ENCODE peak calls at places on chromosomes 13 and 19, in eight cellular contexts. One of them, this sample, is unnamed.

GRCh38 chr13:43364210-43365041 is 341.0 kb downstream of the DNAJC15 start:
- DNase-seq in tibial nerve: no peak
- DNase-seq in stomach: no peak
- DNase-seq in ovary: no peak
- DNase-seq in left ventricle myocardium inferior: no peak
- DNase-seq in upper lobe of right lung: no peak
- DNase-seq in substantia nigra: no peak
- DNase-seq in GM23248: peak; percentile 81
- DNase-seq in this sample: no peak

GRCh38 chr19:49057636-49058234 is at the start of gene CGB7:
- DNase-seq in tibial nerve: peak; percentile 54
- DNase-seq in stomach: peak; percentile 81
- DNase-seq in ovary: peak; percentile 76
- DNase-seq in left ventricle myocardium inferior: peak; percentile 78
- DNase-seq in upper lobe of right lung: peak; percentile 87
- DNase-seq in substantia nigra: no peak
- DNase-seq in GM23248: peak; percentile 85
- DNase-seq in this sample: no peak

GRCh38 chr13:79534596-79534995 is 53.6 kb downstream of the NDFIP2 start:
- DNase-seq in tibial nerve: no peak
- DNase-seq in stomach: no peak
- DNase-seq in ovary: no peak
- DNase-seq in left ventricle myocardium inferior: no peak
- DNase-seq in upper lobe of right lung: no peak
- DNase-seq in substantia nigra: no peak
- DNase-seq in GM23248: peak; percentile 29
- DNase-seq in this sample: no peak

GRCh38 chr13:58254961-58255360 is 623.4 kb downstream of the PCDH17 start:
- DNase-seq in tibial nerve: no peak
- DNase-seq in stomach: no peak
- DNase-seq in ovary: no peak
- DNase-seq in left ventricle myocardium inferior: no peak
- DNase-seq in upper lobe of right lung: no peak
- DNase-seq in substantia nigra: no peak
- DNase-seq in GM23248: no peak
- DNase-seq in this sample: no peak

GRCh38 chr13:33953781-33954180 is 135.8 kb downstream of the RFC3 start:
- DNase-seq in tibial nerve: no peak
- DNase-seq in stomach: no peak
- DNase-seq in ovary: no peak
- DNase-seq in left ventricle myocardium inferior: no peak
- DNase-seq in upper lobe of right lung: no peak
- DNase-seq in substantia nigra: no peak
- DNase-seq in GM23248: peak; percentile 21
- DNase-seq in this sample: no peak

GRCh38 chr19:27774337-27774736 is 1438.6 kb downstream of the UQCRFS1 start:
- DNase-seq in tibial nerve: no peak
- DNase-seq in stomach: no peak
- DNase-seq in ovary: no peak
- DNase-seq in left ventricle myocardium inferior: no peak
- DNase-seq in upper lobe of right lung: no peak
- DNase-seq in substantia nigra: no peak
- DNase-seq in GM23248: peak; percentile 16
- DNase-seq in this sample: no peak

GRCh38 chr19:7460562-7460966 is 28.3 kb downstream of the PEX11G start:
- DNase-seq in tibial nerve: no peak
- DNase-seq in stomach: no peak
- DNase-seq in ovary: no peak
- DNase-seq in left ventricle myocardium inferior: no peak
- DNase-seq in upper lobe of right lung: no peak
- DNase-seq in substantia nigra: no peak
- DNase-seq in GM23248: no peak
- DNase-seq in this sample: no peak

GRCh38 chr19:41189425-41190065 is 3.5 kb upstream of the CYP2S1 start:
- DNase-seq in tibial nerve: no peak
- DNase-seq in stomach: no peak
- DNase-seq in ovary: no peak
- DNase-seq in left ventricle myocardium inferior: no peak
- DNase-seq in upper lobe of right lung: no peak
- DNase-seq in substantia nigra: no peak
- DNase-seq in GM23248: no peak
- DNase-seq in this sample: no peak

GRCh38 chr19:31501427-31502195 is 152.4 kb upstream of the TSHZ3 start:
- DNase-seq in tibial nerve: no peak
- DNase-seq in stomach: no peak
- DNase-seq in ovary: no peak
- DNase-seq in left ventricle myocardium inferior: no peak
- DNase-seq in upper lobe of right lung: no peak
- DNase-seq in substantia nigra: no peak
- DNase-seq in GM23248: no peak
- DNase-seq in this sample: no peak

GRCh38 chr19:2865334-2866221 is 1.6 kb upstream of the ZNF556 start:
- DNase-seq in tibial nerve: no peak
- DNase-seq in stomach: no peak
- DNase-seq in ovary: no peak
- DNase-seq in left ventricle myocardium inferior: no peak
- DNase-seq in upper lobe of right lung: no peak
- DNase-seq in substantia nigra: no peak
- DNase-seq in GM23248: no peak
- DNase-seq in this sample: no peak

GRCh38 chr13:37747071-37747612 is 122.4 kb downstream of the TRPC4 start:
- DNase-seq in tibial nerve: no peak
- DNase-seq in stomach: no peak
- DNase-seq in ovary: no peak
- DNase-seq in left ventricle myocardium inferior: no peak
- DNase-seq in upper lobe of right lung: no peak
- DNase-seq in substantia nigra: no peak
- DNase-seq in GM23248: peak; percentile 67
- DNase-seq in this sample: no peak

GRCh38 chr19:35044317-35045117 is 3.0 kb downstream of the HPN start:
- DNase-seq in tibial nerve: peak; percentile 78
- DNase-seq in stomach: peak; percentile 68
- DNase-seq in ovary: no peak
- DNase-seq in left ventricle myocardium inferior: peak; percentile 63
- DNase-seq in upper lobe of right lung: no peak
- DNase-seq in substantia nigra: peak; percentile 21
- DNase-seq in GM23248: peak; percentile 46
- DNase-seq in this sample: peak; percentile 31

GRCh38 chr13:59843040-59843439 is 320.7 kb downstream of the DIAPH3 start:
- DNase-seq in tibial nerve: no peak
- DNase-seq in stomach: no peak
- DNase-seq in ovary: no peak
- DNase-seq in left ventricle myocardium inferior: no peak
- DNase-seq in upper lobe of right lung: no peak
- DNase-seq in substantia nigra: no peak
- DNase-seq in GM23248: no peak
- DNase-seq in this sample: no peak

GRCh38 chr13:42364613-42365000 is 92.7 kb downstream of the AKAP11 start:
- DNase-seq in tibial nerve: no peak
- DNase-seq in stomach: no peak
- DNase-seq in ovary: no peak
- DNase-seq in left ventricle myocardium inferior: no peak
- DNase-seq in upper lobe of right lung: no peak
- DNase-seq in substantia nigra: no peak
- DNase-seq in GM23248: no peak
- DNase-seq in this sample: no peak

GRCh38 chr13:113663934-113664333 is 3.1 kb upstream of the GRK1 start:
- DNase-seq in tibial nerve: no peak
- DNase-seq in stomach: peak; percentile 24
- DNase-seq in ovary: no peak
- DNase-seq in left ventricle myocardium inferior: no peak
- DNase-seq in upper lobe of right lung: peak; percentile 40
- DNase-seq in substantia nigra: no peak
- DNase-seq in GM23248: no peak
- DNase-seq in this sample: no peak

GRCh38 chr19:39916236-39916635 is 18.2 kb downstream of the FCGBP start:
- DNase-seq in tibial nerve: no peak
- DNase-seq in stomach: no peak
- DNase-seq in ovary: no peak
- DNase-seq in left ventricle myocardium inferior: no peak
- DNase-seq in upper lobe of right lung: peak; percentile 41
- DNase-seq in substantia nigra: no peak
- DNase-seq in GM23248: no peak
- DNase-seq in this sample: no peak

GRCh38 chr13:85724554-85725432 is 74.4 kb downstream of the SLITRK6 start:
- DNase-seq in tibial nerve: no peak
- DNase-seq in stomach: no peak
- DNase-seq in ovary: no peak
- DNase-seq in left ventricle myocardium inferior: no peak
- DNase-seq in upper lobe of right lung: no peak
- DNase-seq in substantia nigra: no peak
- DNase-seq in GM23248: no peak
- DNase-seq in this sample: no peak

GRCh38 chr13:112697756-112698655 is 8.2 kb downstream of the ATP11A start:
- DNase-seq in tibial nerve: peak; percentile 62
- DNase-seq in stomach: peak; percentile 22
- DNase-seq in ovary: no peak
- DNase-seq in left ventricle myocardium inferior: no peak
- DNase-seq in upper lobe of right lung: no peak
- DNase-seq in substantia nigra: no peak
- DNase-seq in GM23248: peak; percentile 82
- DNase-seq in this sample: no peak

GRCh38 chr19:41862445-41862986 is 2.5 kb downstream of the RPS19 start:
- DNase-seq in tibial nerve: no peak
- DNase-seq in stomach: no peak
- DNase-seq in ovary: no peak
- DNase-seq in left ventricle myocardium inferior: no peak
- DNase-seq in upper lobe of right lung: no peak
- DNase-seq in substantia nigra: no peak
- DNase-seq in GM23248: no peak
- DNase-seq in this sample: no peak

GRCh38 chr13:51605698-51606097 is 21.4 kb downstream of the WDFY2 start:
- DNase-seq in tibial nerve: no peak
- DNase-seq in stomach: no peak
- DNase-seq in ovary: no peak
- DNase-seq in left ventricle myocardium inferior: no peak
- DNase-seq in upper lobe of right lung: no peak
- DNase-seq in substantia nigra: no peak
- DNase-seq in GM23248: peak; percentile 43
- DNase-seq in this sample: no peak
- H3K27ac ChIP-seq in tibial nerve: no peak overlapping the region
- H3K27ac ChIP-seq in stomach: no peak overlapping the region
- H3K27ac ChIP-seq in ovary: no peak overlapping the region
- H3K27ac ChIP-seq in left ventricle myocardium inferior: no peak overlapping the region
- H3K27ac ChIP-seq in upper lobe of right lung: no peak overlapping the region
- H3K27ac ChIP-seq in substantia nigra: peak overlapping the region; percentile 47
- H3K27ac ChIP-seq in GM23248: no peak overlapping the region
- H3K27ac ChIP-seq in this sample: no peak overlapping the region

DNA sequence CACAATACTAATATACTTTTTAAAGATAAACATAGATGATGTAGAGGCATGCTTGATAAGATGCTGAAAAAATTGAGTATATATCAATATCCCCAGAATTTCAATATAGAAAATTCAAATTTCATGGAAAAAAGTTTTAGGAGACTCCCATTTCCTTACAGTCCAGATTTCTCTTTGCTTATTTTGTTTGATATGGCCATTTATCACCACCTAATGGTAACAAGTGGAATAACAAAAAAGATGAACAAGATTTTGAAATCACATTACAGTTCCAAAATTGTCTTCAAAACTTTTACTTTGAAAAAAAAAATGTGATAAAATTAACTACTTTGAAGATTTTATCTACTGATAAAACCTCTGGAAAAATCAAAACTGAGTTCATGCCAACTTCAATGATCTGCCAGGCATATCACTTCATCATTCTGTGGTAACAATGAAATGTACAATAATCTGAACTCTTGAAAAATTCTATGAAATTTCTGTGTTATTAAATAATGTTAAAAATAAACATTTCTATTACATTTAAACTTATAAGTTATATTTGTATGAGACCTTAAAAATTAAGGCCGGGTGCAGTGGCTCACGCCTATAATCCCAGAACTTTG is 17.5 kb downstream of the MIPEP start:
- DNase-seq in tibial nerve: no peak
- DNase-seq in stomach: no peak
- DNase-seq in ovary: no peak
- DNase-seq in left ventricle myocardium inferior: no peak
- DNase-seq in upper lobe of right lung: no peak
- DNase-seq in substantia nigra: no peak
- DNase-seq in GM23248: peak; percentile 55
- DNase-seq in this sample: no peak
- H3K27ac ChIP-seq in tibial nerve: no peak overlapping the region
- H3K27ac ChIP-seq in stomach: no peak overlapping the region
- H3K27ac ChIP-seq in ovary: no peak overlapping the region
- H3K27ac ChIP-seq in left ventricle myocardium inferior: no peak overlapping the region
- H3K27ac ChIP-seq in upper lobe of right lung: no peak overlapping the region
- H3K27ac ChIP-seq in substantia nigra: no peak overlapping the region
- H3K27ac ChIP-seq in GM23248: no peak overlapping the region
- H3K27ac ChIP-seq in this sample: no peak overlapping the region

DNA sequence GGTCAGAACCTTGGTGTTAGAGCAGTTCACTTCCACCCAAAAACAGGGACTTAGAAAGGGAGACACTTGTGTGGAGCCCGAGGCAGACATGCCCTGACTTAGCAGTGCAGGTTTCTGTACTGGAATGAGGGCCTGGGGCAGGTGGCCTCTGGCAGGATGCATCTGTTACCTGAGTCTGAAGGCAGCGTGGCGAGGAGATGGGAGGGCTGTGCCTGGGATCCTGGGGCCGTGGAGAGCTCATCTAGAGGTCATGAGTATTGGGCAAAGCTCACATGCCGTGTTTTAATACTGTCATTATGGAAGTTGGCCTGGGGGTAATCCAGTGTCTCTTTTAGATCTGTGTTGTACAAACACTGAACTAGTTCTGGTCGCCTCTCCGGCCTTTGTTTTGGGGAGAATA is 21.4 kb downstream of the KDM4B start:
- DNase-seq in tibial nerve: no peak
- DNase-seq in stomach: no peak
- DNase-seq in ovary: peak; percentile 15
- DNase-seq in left ventricle myocardium inferior: no peak
- DNase-seq in upper lobe of right lung: no peak
- DNase-seq in substantia nigra: no peak
- DNase-seq in GM23248: no peak
- DNase-seq in this sample: no peak
- H3K27ac ChIP-seq in tibial nerve: no peak overlapping the region
- H3K27ac ChIP-seq in stomach: no peak overlapping the region
- H3K27ac ChIP-seq in ovary: no peak overlapping the region
- H3K27ac ChIP-seq in left ventricle myocardium inferior: no peak overlapping the region
- H3K27ac ChIP-seq in upper lobe of right lung: no peak overlapping the region
- H3K27ac ChIP-seq in substantia nigra: no peak overlapping the region
- H3K27ac ChIP-seq in GM23248: no peak overlapping the region
- H3K27ac ChIP-seq in this sample: no peak overlapping the region

DNA sequence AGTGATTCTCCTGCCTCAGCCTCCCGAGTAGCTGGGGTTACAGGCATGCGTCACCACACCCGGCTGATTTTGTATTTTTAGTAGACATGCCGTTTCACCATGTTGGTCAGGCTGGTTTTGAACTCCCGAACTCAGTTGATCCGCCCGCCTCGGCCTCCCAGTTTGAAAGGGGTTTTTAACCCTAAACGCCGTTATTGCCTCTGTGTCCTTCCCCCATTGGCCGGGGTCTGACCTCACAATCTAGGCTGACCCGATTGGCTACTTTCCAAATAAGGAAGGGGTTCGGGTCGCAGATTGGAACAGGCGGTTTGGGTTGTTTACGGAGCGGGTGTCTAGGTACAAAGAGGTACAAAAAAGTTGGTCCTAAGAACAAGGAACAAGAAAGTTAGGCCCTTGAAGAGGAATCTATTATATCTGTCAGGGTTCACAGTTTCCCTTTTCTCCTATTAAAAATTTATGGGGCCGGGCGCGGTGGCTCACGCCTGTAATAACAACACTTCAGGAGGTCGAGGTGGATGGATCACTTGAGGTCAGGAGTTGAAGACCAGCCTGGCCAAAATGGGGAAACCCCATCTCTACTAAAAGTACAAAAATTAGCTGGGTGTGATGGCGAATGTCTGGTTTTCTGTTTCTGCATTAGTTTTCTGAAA is 1.0 kb downstream of the ZNF253 start:
- DNase-seq in tibial nerve: no peak
- DNase-seq in stomach: no peak
- DNase-seq in ovary: peak; percentile 39
- DNase-seq in left ventricle myocardium inferior: no peak
- DNase-seq in upper lobe of right lung: peak; percentile 63
- DNase-seq in substantia nigra: no peak
- DNase-seq in GM23248: peak; percentile 20
- DNase-seq in this sample: peak; percentile 5
- H3K27ac ChIP-seq in tibial nerve: peak overlapping the region; percentile 96
- H3K27ac ChIP-seq in stomach: peak overlapping the region; percentile 90
- H3K27ac ChIP-seq in ovary: peak overlapping the region; percentile 50
- H3K27ac ChIP-seq in left ventricle myocardium inferior: peak overlapping the region; percentile 95
- H3K27ac ChIP-seq in upper lobe of right lung: peak overlapping the region; percentile 85
- H3K27ac ChIP-seq in substantia nigra: peak overlapping the region; percentile 94
- H3K27ac ChIP-seq in GM23248: peak overlapping the region; percentile 92
- H3K27ac ChIP-seq in this sample: peak overlapping the region; percentile 95